ENCODE peak calls at places on chromosomes 5 and 9, in five cellular contexts. One of them, this sample, is unnamed.

GRCh38 chr9:132079391-132080071 is at the start of gene MED27:
- DNase-seq in lung: peak; percentile 93
- DNase-seq in brain microvascular endothelial cell: peak; percentile 92
- DNase-seq in C1 segment of cervical spinal cord: peak; percentile 71
- DNase-seq in neuronal stem cell: peak; percentile 82
- DNase-seq in this sample: peak; percentile 86

GRCh38 chr5:66643383-66643782 is 47.2 kb downstream of the MAST4 start:
- DNase-seq in lung: no peak
- DNase-seq in brain microvascular endothelial cell: no peak
- DNase-seq in C1 segment of cervical spinal cord: no peak
- DNase-seq in neuronal stem cell: no peak
- DNase-seq in this sample: no peak

GRCh38 chr5:64506567-64507321 is 929 bp downstream of the RGS7BP start:
- DNase-seq in lung: no peak
- DNase-seq in brain microvascular endothelial cell: no peak
- DNase-seq in C1 segment of cervical spinal cord: no peak
- DNase-seq in neuronal stem cell: peak; percentile 11
- DNase-seq in this sample: no peak

GRCh38 chr5:68345166-68345565 is 129.6 kb downstream of the PIK3R1 start:
- DNase-seq in lung: no peak
- DNase-seq in brain microvascular endothelial cell: peak; percentile 48
- DNase-seq in C1 segment of cervical spinal cord: no peak
- DNase-seq in neuronal stem cell: no peak
- DNase-seq in this sample: no peak

GRCh38 chr5:3311443-3311842 is 284.2 kb upstream of the IRX1 start:
- DNase-seq in lung: no peak
- DNase-seq in brain microvascular endothelial cell: no peak
- DNase-seq in C1 segment of cervical spinal cord: no peak
- DNase-seq in neuronal stem cell: no peak
- DNase-seq in this sample: peak; percentile 34

GRCh38 chr5:138833095-138833494 is 42.0 kb downstream of the LRRTM2 start:
- DNase-seq in lung: no peak
- DNase-seq in brain microvascular endothelial cell: no peak
- DNase-seq in C1 segment of cervical spinal cord: no peak
- DNase-seq in neuronal stem cell: no peak
- DNase-seq in this sample: no peak

GRCh38 chr9:113999256-114000062 is 78.6 kb downstream of the AMBP start:
- DNase-seq in lung: no peak
- DNase-seq in brain microvascular endothelial cell: no peak
- DNase-seq in C1 segment of cervical spinal cord: no peak
- DNase-seq in neuronal stem cell: no peak
- DNase-seq in this sample: no peak

GRCh38 chr5:130555429-130555828 is 609.6 kb downstream of the HINT1 start:
- DNase-seq in lung: no peak
- DNase-seq in brain microvascular endothelial cell: no peak
- DNase-seq in C1 segment of cervical spinal cord: no peak
- DNase-seq in neuronal stem cell: no peak
- DNase-seq in this sample: no peak

GRCh38 chr9:78858266-78858665 is 561.3 kb downstream of the PSAT1 start:
- DNase-seq in lung: no peak
- DNase-seq in brain microvascular endothelial cell: no peak
- DNase-seq in C1 segment of cervical spinal cord: no peak
- DNase-seq in neuronal stem cell: no peak
- DNase-seq in this sample: no peak

GRCh38 chr9:122256206-122256605 is 8.4 kb downstream of the RBM18 start:
- DNase-seq in lung: no peak
- DNase-seq in brain microvascular endothelial cell: no peak
- DNase-seq in C1 segment of cervical spinal cord: no peak
- DNase-seq in neuronal stem cell: no peak
- DNase-seq in this sample: no peak

GRCh38 chr5:32489791-32490581 is 45.4 kb upstream of the ZFR start:
- DNase-seq in lung: peak; percentile 76
- DNase-seq in brain microvascular endothelial cell: peak; percentile 66
- DNase-seq in C1 segment of cervical spinal cord: peak; percentile 37
- DNase-seq in neuronal stem cell: peak; percentile 67
- DNase-seq in this sample: peak; percentile 95

GRCh38 chr5:359301-359897 is 37.9 kb downstream of the AHRR start:
- DNase-seq in lung: no peak
- DNase-seq in brain microvascular endothelial cell: no peak
- DNase-seq in C1 segment of cervical spinal cord: no peak
- DNase-seq in neuronal stem cell: no peak
- DNase-seq in this sample: no peak

This sample was measured in DMS153.